ENCODE peak calls at places on chromosomes 12 and 14, in six cellular contexts. I, Y, E, X, K and W are unnamed samples.

GRCh38 chr12:74801625-74802024 is 264.0 kb downstream of the ATXN7L3B start:
- DNase-seq in Y (no peak), E (no peak), X (no peak), I (no peak), K (no peak), W (no peak)

GRCh38 chr12:6188954-6189353 is 11.2 kb upstream of the CD9 start:
- DNase-seq in I (no peak), E (no peak), Y (no peak), K (no peak), X (no peak), W (no peak)

GRCh38 chr14:52949711-52950409 is 990 bp downstream of the FERMT2 start:
- DNase-seq in I (peak), Y (no peak), X (no peak), K (peak), E (peak), W (no peak)

GRCh38 chr12:45833401-45833800 is 103.9 kb downstream of the ARID2 start:
- DNase-seq in E (no peak), Y (no peak), X (no peak), I (no peak), K (peak), W (no peak)

GRCh38 chr14:60485600-60486251 is at the start of gene C14orf39:
- DNase-seq in X (peak), Y (no peak), E (no peak), K (peak), I (no peak), W (no peak)

GRCh38 chr12:8088574-8088973 is 6.5 kb downstream of the NECAP1 start:
- DNase-seq in Y (no peak), E (no peak), X (no peak), I (no peak), K (no peak), W (no peak)

GRCh38 chr14:103522649-103523582 is at the start of gene CKB:
- DNase-seq in K (peak), Y (peak), E (peak), X (no peak), I (peak), W (no peak)

GRCh38 chr12:122753213-122753571 is 568 bp downstream of the DENR start:
- DNase-seq in K (no peak), X (no peak), E (no peak), I (no peak), Y (no peak), W (no peak)

GRCh38 chr14:104722938-104723650 is 935 bp upstream of the ADSS1 start:
- DNase-seq in E (peak), Y (no peak), I (no peak), K (no peak), X (no peak), W (no peak)

GRCh38 chr14:101020971-101021370 is 117.4 kb upstream of the RTL1 start:
- DNase-seq in I (no peak), Y (peak), K (no peak), X (no peak), E (no peak), W (no peak)

GRCh38 chr14:70779667-70780066 is 29.6 kb downstream of the MAP3K9 start:
- DNase-seq in I (no peak), X (no peak), E (no peak), Y (no peak), K (no peak), W (no peak)

GRCh38 chr12:27345376-27345775 is 12.7 kb downstream of the BMAL2 start:
- DNase-seq in I (no peak), E (no peak), Y (no peak), K (no peak), X (no peak), W (no peak)

GRCh38 chr14:104351849-104352492 is 213.6 kb downstream of the KIF26A start:
- DNase-seq in K (no peak), X (no peak), E (no peak), I (no peak), Y (no peak), W (no peak)

GRCh38 chr14:104735830-104736642 is 12.0 kb downstream of the ADSS1 start:
- DNase-seq in X (peak), I (peak), K (no peak), Y (peak), E (no peak), W (peak)

GRCh38 chr12:50806176-50806575 is 36.5 kb upstream of the TMPRSS12 start:
- DNase-seq in X (peak), E (no peak), Y (no peak), I (peak), K (no peak), W (no peak)

GRCh38 chr12:105382771-105383632 is 52.5 kb downstream of the C12orf75 start:
- DNase-seq in E (peak), X (peak), K (peak), Y (no peak), I (peak), W (peak)

GRCh38 chr12:34393086-34393820 is 371.0 kb downstream of the ALG10 start:
- DNase-seq in Y (peak), I (no peak), X (no peak), K (no peak), E (no peak), W (no peak)

GRCh38 chr12:5407457-5407856 is 24.5 kb upstream of the NTF3 start:
- DNase-seq in K (peak), Y (no peak), I (no peak), E (no peak), X (no peak), W (peak)

GRCh38 chr14:80872645-80873044 is 68.9 kb downstream of the CEP128 start:
- DNase-seq in Y (no peak), E (no peak), K (no peak), I (no peak), X (no peak), W (no peak)

GRCh38 chr12:61854902-61855301 is 405.3 kb upstream of the USP15 start:
- DNase-seq in X (no peak), Y (no peak), K (no peak), E (no peak), I (peak), W (no peak)

GRCh38 chr12:116697305-116698130 is 40.4 kb downstream of the SPRING1 start:
- DNase-seq in I (no peak), X (no peak), Y (no peak), E (peak), K (peak), W (no peak)

GRCh38 chr12:69662764-69663163 is 36.3 kb downstream of the BEST3 start:
- DNase-seq in X (no peak), I (no peak), Y (no peak), E (no peak), K (no peak), W (no peak)

GRCh38 chr12:124236651-124237050 is 58.2 kb upstream of the RFLNA start:
- DNase-seq in Y (no peak), E (no peak), K (no peak), X (peak), I (peak), W (peak)

GRCh38 chr12:92739099-92739498 is 36.3 kb downstream of the PLEKHG7 start:
- DNase-seq in I (peak), X (no peak), Y (no peak), K (no peak), E (no peak), W (no peak)

GRCh38 chr14:37232907-37233481 is 35.3 kb downstream of the MIPOL1 start:
- DNase-seq in X (peak), Y (no peak), K (peak), I (peak), E (peak), W (peak)

GRCh38 chr14:22939684-22940083 is 10.5 kb upstream of the PRMT5 start:
- DNase-seq in E (no peak), I (peak), Y (no peak), X (peak), K (no peak), W (no peak)

GRCh38 chr14:78982551-78982950 is 812.4 kb downstream of the NRXN3 start:
- DNase-seq in K (no peak), E (no peak), I (peak), Y (no peak), X (no peak), W (no peak)

DNA sequence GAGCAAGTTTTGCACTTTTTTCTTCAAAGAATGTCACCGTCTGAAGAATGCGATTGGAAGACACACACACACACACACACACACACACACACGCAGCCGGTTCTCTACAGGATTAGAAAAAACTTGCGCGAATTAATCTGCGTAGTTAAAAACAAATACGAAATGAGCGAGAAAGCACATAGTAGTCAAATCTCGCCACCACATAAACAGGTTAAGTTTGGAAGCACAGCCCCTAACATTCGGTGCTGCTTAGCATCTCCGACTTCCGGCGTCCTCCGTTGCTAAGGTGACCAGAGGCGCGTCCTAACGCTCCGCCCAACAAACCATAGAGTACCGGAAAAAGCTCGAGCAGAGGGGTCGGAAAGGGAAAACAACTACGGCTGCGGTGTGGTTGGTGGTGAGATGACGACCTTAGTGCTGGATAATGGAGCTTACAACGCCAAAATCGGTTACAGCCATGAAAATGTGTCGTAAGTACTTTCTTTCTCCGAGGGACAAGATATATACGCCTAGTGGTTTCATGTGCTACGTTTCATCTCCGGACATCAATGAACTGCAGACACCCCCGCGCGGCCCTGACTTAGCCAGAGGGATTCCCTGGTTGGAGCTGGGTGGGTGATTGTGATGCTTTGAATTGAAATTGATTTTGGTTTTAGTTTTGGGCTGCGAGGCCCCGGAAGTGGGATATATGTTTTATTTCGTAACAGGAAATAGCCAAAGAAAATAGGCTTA is at the start of gene ACTR6:
- DNase-seq in E (peak), X (peak), I (peak), Y (peak), K (peak), W (peak)
- TF ChIP-seq CTCF in E (no peak), X (no peak), I (no peak), Y (no peak), K (peak), W (no peak)

DNA sequence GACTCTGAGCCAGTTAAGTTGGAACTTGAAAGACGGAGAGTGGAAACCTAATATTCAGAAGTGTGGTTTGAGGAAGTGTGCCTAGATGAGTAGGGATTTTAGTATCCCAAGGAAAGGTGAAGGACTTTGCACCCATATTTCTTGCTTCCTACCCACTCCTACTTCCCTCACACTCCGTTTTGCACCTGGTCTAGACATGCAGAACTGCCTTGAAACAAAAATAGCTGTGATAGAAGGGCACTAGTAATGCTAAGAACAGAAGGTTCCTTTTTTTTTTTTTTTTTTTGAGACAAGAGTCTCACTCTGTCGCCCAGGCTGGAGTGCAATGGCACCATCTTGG is 732 bp upstream of the ARF3 start:
- DNase-seq in I (no peak), E (no peak), K (no peak), Y (no peak), X (no peak), W (no peak)
- H3K4me3 ChIP-seq in I (peak), E (peak), K (peak), Y (no peak), X (peak), W (peak)

GRCh38 chr14:95452176-95452889 is 64.1 kb downstream of the SYNE3 start:
- DNase-seq in E (peak), I (no peak), Y (no peak), X (no peak), K (peak), W (no peak)
- TF ChIP-seq CTCF in E (peak), I (peak), Y (no peak), X (peak), K (peak), W (peak)

GRCh38 chr14:90399541-90400444 is 3.0 kb downstream of the CALM1 start:
- DNase-seq in E (peak), Y (peak), X (peak), K (peak), I (peak), W (no peak)
- H3K4me3 ChIP-seq in E (peak), Y (peak), X (peak), K (no peak), I (peak), W (peak)

GRCh38 chr12:68406134-68406576 is 74.0 kb upstream of the MDM1 start:
- DNase-seq in X (peak), Y (peak), K (no peak), I (peak), E (peak), W (no peak)

GRCh38 chr12:68411371-68411770 is 79.2 kb upstream of the MDM1 start:
- DNase-seq in X (no peak), Y (no peak), I (no peak), E (no peak), K (no peak), W (no peak)

GRCh38 chr12:68405292-68405900 is 73.2 kb upstream of the MDM1 start:
- DNase-seq in E (no peak), Y (no peak), I (peak), X (peak), K (no peak), W (no peak)

GRCh38 chr12:68414988-68415387 is 82.8 kb upstream of the MDM1 start:
- DNase-seq in X (no peak), I (no peak), Y (no peak), K (no peak), E (no peak), W (no peak)

GRCh38 chr12:68410018-68410650 is 78.0 kb upstream of the MDM1 start:
- DNase-seq in Y (no peak), X (no peak), I (no peak), E (no peak), K (no peak), W (no peak)
- TF ChIP-seq CTCF in Y (no peak), X (no peak), I (no peak), E (no peak), K (no peak), W (no peak)

DNA sequence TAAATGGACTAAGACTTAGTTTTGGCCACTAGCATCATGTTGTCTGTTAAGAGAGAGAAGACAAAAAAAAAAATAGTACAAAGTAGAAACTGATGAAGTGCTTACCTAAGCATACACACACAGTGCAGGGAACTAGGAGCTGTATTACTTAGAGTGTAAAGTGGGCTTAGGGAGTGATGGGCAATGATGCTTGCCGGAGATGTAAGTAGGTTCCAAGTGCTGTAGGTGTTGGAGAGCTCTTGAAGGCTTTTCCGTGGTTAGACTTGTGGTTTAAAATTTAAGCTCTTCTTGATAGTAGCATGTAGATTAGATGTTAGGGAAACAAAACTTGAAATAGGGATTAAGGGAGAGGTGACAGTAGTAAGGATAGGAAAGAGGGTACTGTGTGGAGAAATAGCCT is 34.7 kb downstream of the MIA2 start:
- DNase-seq in X (no peak), Y (no peak), K (peak), E (no peak), I (peak), W (no peak)
- H3K4me3 ChIP-seq in X (peak), Y (no peak), K (peak), E (peak), I (peak), W (peak)

GRCh38 chr12:131836193-131836592 is 8.0 kb downstream of the MMP17 start:
- DNase-seq in I (no peak), Y (no peak), X (no peak), K (no peak), E (no peak), W (no peak)
- TF ChIP-seq CTCF in I (peak), Y (no peak), X (peak), K (peak), E (peak), W (peak)

DNA sequence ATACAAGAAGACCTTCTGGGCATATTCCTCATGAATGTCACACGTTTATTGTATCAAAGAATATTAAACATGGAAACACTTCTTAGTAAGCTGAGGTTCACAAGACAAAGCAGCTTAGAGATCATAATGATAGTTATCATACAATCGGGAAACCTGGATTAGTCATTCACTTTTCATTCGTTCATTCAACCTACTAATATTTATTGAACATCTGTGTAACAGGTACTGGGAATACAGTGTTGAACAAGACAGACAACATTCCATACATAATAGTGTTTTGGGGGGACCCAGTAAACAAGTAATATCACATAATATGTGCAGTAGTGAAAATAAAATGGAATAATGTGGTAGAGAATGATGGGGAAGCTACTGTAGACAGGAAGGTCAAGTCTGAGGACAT is 100.6 kb upstream of the GRIP1 start:
- DNase-seq in K (no peak), X (no peak), E (no peak), I (no peak), Y (no peak), W (no peak)
- H3K4me3 ChIP-seq in K (no peak), X (no peak), E (no peak), I (no peak), Y (no peak), W (no peak)